ENCODE peak calls at places on chromosomes 4 and X, in seven cellular contexts. L is naive thymus-derived CD8-positive, alpha-beta T cell; H is left lobe of liver; E is effector memory CD8-positive, alpha-beta T cell; F is T-helper 17 cell; O is stimulated activated naive CD8-positive, alpha-beta T cell treated with anti-CD3 and anti-CD28 coated beads, Interleukin-15, amount 100 ng/mL, for 72 hours; V is stimulated activated effector memory CD8-positive, alpha-beta T cell treated with anti-CD3 and anti-CD28 coated beads, Interleukin-12 subunit alpha, Interleukin-12 subunit beta, amount 100 ng/mL, for 72 hours. U is an unnamed sample.

GRCh38 chr4:7043521-7044414 is 596 bp downstream of the TADA2B start:
- ATAC-seq in L (peak), H (peak), E (peak), F (peak), O (peak), V (peak), U (peak)

GRCh38 chrX:42837747-42838146 is 59.8 kb upstream of the PPP1R2C start:
- ATAC-seq in L (peak), H (no peak), E (no peak), F (no peak), O (peak), V (peak), U (peak)

GRCh38 chrX:43666301-43666912 is 10.3 kb downstream of the MAOA start:
- ATAC-seq in L (no peak), H (no peak), E (no peak), F (no peak), O (peak), V (peak), U (no peak)

GRCh38 chr4:63036159-63036866 is 1372.9 kb downstream of the TECRL start:
- ATAC-seq in L (no peak), H (no peak), E (no peak), F (no peak), O (no peak), V (no peak), U (no peak)

GRCh38 chr4:3225946-3226345 is 23.0 kb upstream of the MSANTD1 start:
- ATAC-seq in L (no peak), H (peak), E (no peak), F (no peak), O (no peak), V (no peak), U (no peak)

GRCh38 chr4:100838286-100838685 is 320.5 kb upstream of the EMCN start:
- ATAC-seq in L (no peak), H (no peak), E (no peak), F (no peak), O (no peak), V (no peak), U (no peak)

GRCh38 chr4:113411496-113411938 is 350.0 kb downstream of the CAMK2D start:
- ATAC-seq in L (no peak), H (peak), E (no peak), F (no peak), O (no peak), V (no peak), U (no peak)

GRCh38 chr4:147354994-147355393 is 125.9 kb upstream of the EDNRA start:
- ATAC-seq in L (no peak), H (no peak), E (no peak), F (no peak), O (no peak), V (no peak), U (no peak)

GRCh38 chrX:133537142-133537541 is 121.9 kb upstream of the GPC4 start:
- ATAC-seq in L (no peak), H (no peak), E (no peak), F (no peak), O (no peak), V (no peak), U (no peak)

GRCh38 chr4:125323547-125324100 is 8.9 kb downstream of the FAT4 start:
- ATAC-seq in L (no peak), H (peak), E (no peak), F (no peak), O (no peak), V (no peak), U (no peak)

GRCh38 chrX:115311666-115312065 is 22.2 kb downstream of the LUZP4 start:
- ATAC-seq in L (no peak), H (no peak), E (no peak), F (no peak), O (no peak), V (no peak), U (no peak)

GRCh38 chrX:7263961-7264360 is 116.0 kb upstream of the PUDP start:
- ATAC-seq in L (no peak), H (no peak), E (no peak), F (no peak), O (no peak), V (no peak), U (no peak)

GRCh38 chr4:111648056-111648455 is 497.2 kb upstream of the FAM241A start:
- ATAC-seq in L (no peak), H (no peak), E (no peak), F (no peak), O (no peak), V (no peak), U (no peak)

GRCh38 chr4:100540156-100540555 is 22.3 kb upstream of the EMCN start:
- ATAC-seq in L (no peak), H (no peak), E (no peak), F (no peak), O (no peak), V (no peak), U (no peak)

GRCh38 chr4:75696036-75696435 is 22.8 kb upstream of the G3BP2 start:
- ATAC-seq in L (peak), H (no peak), E (peak), F (peak), O (peak), V (no peak), U (peak)

GRCh38 chrX:125205084-125205917 is 114.4 kb upstream of the TEX13C start:
- ATAC-seq in L (peak), H (peak), E (peak), F (peak), O (peak), V (peak), U (no peak)

GRCh38 chr4:181827246-181827645 is 416.0 kb upstream of the TENM3 start:
- ATAC-seq in L (no peak), H (no peak), E (no peak), F (no peak), O (no peak), V (no peak), U (no peak)

GRCh38 chr4:14874990-14875389 is 127.3 kb upstream of the CPEB2 start:
- ATAC-seq in L (no peak), H (no peak), E (no peak), F (no peak), O (peak), V (peak), U (peak)

GRCh38 chr4:169810325-169811323 is 52.9 kb upstream of the HPF1 start:
- ATAC-seq in L (no peak), H (peak), E (no peak), F (peak), O (peak), V (no peak), U (no peak)

GRCh38 chr4:66035701-66036100 is 365.4 kb upstream of the EPHA5 start:
- ATAC-seq in L (no peak), H (no peak), E (no peak), F (no peak), O (no peak), V (no peak), U (no peak)

GRCh38 chr4:24690436-24690835 is 104.9 kb upstream of the SOD3 start:
- ATAC-seq in L (no peak), H (no peak), E (no peak), F (no peak), O (no peak), V (no peak), U (no peak)

U was measured in stimulated activated memory B cell treated with anti-CD40 and anti-IgM and Interleukin-4, amounts not matched to agents 10 μg/mL and 1 μg/mL and 100 μg/mL, for 72 hours.